ENCODE peak calls at places on chromosomes 12 and 14, in nine cellular contexts. L is HFF-Myc, E is lower leg skin, M is heart right ventricle, S is lower lobe of right lung, Z is retinal pigment epithelial cell, D is HL-60, P is pancreas, T is GM23338. U is an unnamed sample.

GRCh38 chr12:109601557-109601956 is 28.0 kb downstream of the MVK start:
- DNase-seq in M (no peak), P (no peak), T (no peak), Z (no peak), E (no peak), L (no peak), S (no peak), D (no peak), U (no peak)

GRCh38 chr12:72365151-72365550 is 93.0 kb downstream of the TRHDE start:
- DNase-seq in L (no peak), P (no peak), D (no peak), T (no peak), M (no peak), E (no peak), Z (no peak), S (no peak), U (no peak)

GRCh38 chr14:55698051-55698450 is 118.0 kb downstream of the KTN1 start:
- DNase-seq in S (no peak), Z (no peak), P (no peak), T (no peak), E (no peak), L (no peak), D (no peak), M (no peak), U (no peak)

GRCh38 chr12:5736016-5736415 is 209.0 kb downstream of the ANO2 start:
- DNase-seq in P (no peak), D (no peak), S (no peak), Z (no peak), M (no peak), L (no peak), T (no peak), E (no peak), U (no peak)

GRCh38 chr12:26346748-26347147 is 151.4 kb downstream of the SSPN start:
- DNase-seq in M (no peak), L (no peak), P (no peak), Z (no peak), S (no peak), T (no peak), E (no peak), D (no peak), U (no peak)

GRCh38 chr12:115710104-115710564 is 567.4 kb downstream of the MED13L start:
- DNase-seq in M (peak), S (no peak), T (no peak), D (no peak), L (peak), Z (no peak), E (peak), P (no peak), U (no peak)

GRCh38 chr12:85866929-85867776 is 6.9 kb upstream of the NTS start:
- DNase-seq in T (peak), D (peak), L (peak), S (no peak), M (no peak), E (no peak), Z (peak), P (no peak), U (no peak)

GRCh38 chr12:62848418-62848817 is 86.5 kb downstream of the PPM1H start:
- DNase-seq in L (no peak), E (no peak), S (no peak), M (no peak), T (no peak), D (no peak), Z (peak), P (no peak), U (no peak)

GRCh38 chr12:50390284-50390683 is 6.1 kb downstream of the FAM186A start:
- DNase-seq in T (no peak), S (no peak), L (peak), E (no peak), P (no peak), D (no peak), Z (peak), M (no peak), U (no peak)

GRCh38 chr12:203462-204260 is 10.3 kb downstream of the SLC6A12 start:
- DNase-seq in D (no peak), E (no peak), Z (no peak), M (no peak), S (no peak), L (no peak), P (no peak), T (peak), U (no peak)

GRCh38 chr12:122182887-122183587 is at the start of gene LRRC43:
- DNase-seq in P (peak), M (peak), E (no peak), Z (no peak), L (no peak), D (peak), T (peak), S (peak), U (no peak)

GRCh38 chr14:90624228-90624627 is 192.0 kb downstream of the TTC7B start:
- DNase-seq in T (no peak), M (peak), P (no peak), L (no peak), Z (no peak), E (no peak), D (no peak), S (no peak), U (no peak)

GRCh38 chr14:103930051-103930604 is 1.9 kb downstream of the TDRD9 start:
- DNase-seq in P (no peak), E (no peak), L (no peak), T (no peak), Z (no peak), D (peak), S (no peak), M (no peak), U (no peak)

GRCh38 chr12:67758119-67758873 is 109.8 kb downstream of the DYRK2 start:
- DNase-seq in M (no peak), S (no peak), P (no peak), L (no peak), Z (no peak), D (no peak), T (no peak), E (no peak), U (no peak)

GRCh38 chr12:107990325-107990724 is 138.8 kb upstream of the WSCD2 start:
- DNase-seq in M (no peak), E (no peak), S (no peak), D (peak), P (no peak), T (peak), L (no peak), Z (no peak), U (no peak)

GRCh38 chr14:33254342-33254741 is 315.7 kb downstream of the NPAS3 start:
- DNase-seq in D (no peak), P (no peak), E (no peak), S (no peak), L (no peak), T (no peak), Z (peak), M (no peak), U (no peak)

GRCh38 chr12:124466200-124467128 is 100.9 kb downstream of the NCOR2 start:
- DNase-seq in L (no peak), Z (no peak), S (peak), M (peak), P (no peak), D (peak), E (no peak), T (no peak), U (no peak)

GRCh38 chr12:92133795-92134637 is 11.6 kb downstream of the BTG1 start:
- DNase-seq in Z (no peak), E (no peak), P (no peak), T (no peak), L (no peak), S (no peak), D (no peak), M (no peak), U (no peak)

GRCh38 chr12:53738834-53739284 is 11.6 kb upstream of the CALCOCO1 start:
- DNase-seq in P (no peak), Z (no peak), D (no peak), T (peak), M (no peak), S (no peak), E (no peak), L (no peak), U (no peak)

GRCh38 chr14:51395361-51395849 is 155.4 kb downstream of the TMX1 start:
- DNase-seq in T (peak), D (no peak), P (peak), Z (peak), M (peak), E (peak), S (peak), L (peak), U (no peak)

GRCh38 chr12:111506260-111506659 is 92.9 kb downstream of the ATXN2 start:
- DNase-seq in P (no peak), M (no peak), T (no peak), L (no peak), D (no peak), S (no peak), Z (no peak), E (no peak), U (no peak)

GRCh38 chr14:69651653-69652052 is 40.3 kb downstream of the SUSD6 start:
- DNase-seq in E (no peak), Z (no peak), T (no peak), M (no peak), S (no peak), P (no peak), D (no peak), L (no peak), U (no peak)

GRCh38 chr12:114757926-114758325 is 74.0 kb upstream of the TBX3 start:
- DNase-seq in L (no peak), D (no peak), T (no peak), S (no peak), Z (no peak), E (no peak), M (no peak), P (no peak), U (no peak)

GRCh38 chr14:89383171-89383845 is 33.7 kb downstream of the FOXN3 start:
- DNase-seq in Z (no peak), D (no peak), M (no peak), T (no peak), E (no peak), S (no peak), P (no peak), L (no peak), U (no peak)

GRCh38 chr14:23529016-23529740 is 22.4 kb downstream of the ZFHX2 start:
- DNase-seq in D (no peak), E (no peak), S (no peak), M (no peak), T (no peak), P (no peak), Z (no peak), L (no peak), U (no peak)

GRCh38 chr12:80632835-80633234 is 74.6 kb upstream of the MYF6 start:
- DNase-seq in L (no peak), S (no peak), Z (no peak), T (peak), P (no peak), E (no peak), D (no peak), M (no peak), U (no peak)

GRCh38 chr12:28750946-28751714 is 397.9 kb upstream of the FAR2 start:
- DNase-seq in L (no peak), T (no peak), S (no peak), P (no peak), D (no peak), E (no peak), M (no peak), Z (no peak), U (no peak)

GRCh38 chr12:24414421-24414820 is 465.0 kb upstream of the SOX5 start:
- DNase-seq in Z (no peak), T (no peak), L (no peak), M (peak), D (peak), P (no peak), E (no peak), S (no peak), U (no peak)

GRCh38 chr12:24408305-24408704 is 458.8 kb upstream of the SOX5 start:
- DNase-seq in L (no peak), M (no peak), T (no peak), Z (no peak), P (no peak), E (no peak), D (no peak), S (no peak), U (no peak)

GRCh38 chr12:24411948-24412347 is 462.5 kb upstream of the SOX5 start:
- DNase-seq in D (no peak), S (no peak), L (no peak), T (no peak), M (no peak), Z (no peak), E (no peak), P (no peak), U (no peak)

GRCh38 chr12:24407884-24408283 is 458.4 kb upstream of the SOX5 start:
- DNase-seq in T (no peak), Z (no peak), M (no peak), E (no peak), L (no peak), S (no peak), D (no peak), P (no peak), U (no peak)

DNA sequence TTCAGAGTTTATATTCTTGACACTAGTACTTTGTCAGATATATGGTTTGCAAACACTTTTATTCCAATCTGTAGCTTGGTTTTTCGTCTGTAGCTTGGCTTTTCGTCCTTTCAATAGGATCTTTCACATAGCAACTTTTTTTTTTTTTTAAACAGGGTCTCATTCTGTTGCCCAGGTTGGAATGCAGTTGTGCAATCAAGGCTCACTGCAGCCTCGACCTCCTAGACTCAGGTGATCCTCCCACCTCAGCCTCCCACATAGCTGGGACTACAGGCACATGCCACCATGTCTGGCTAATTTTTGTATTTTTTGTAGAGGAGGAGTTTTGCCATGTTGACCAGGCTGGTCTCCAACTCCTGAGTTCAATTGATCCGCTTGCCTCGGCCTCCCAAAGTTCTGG is 460.4 kb upstream of the SOX5 start:
- DNase-seq in E (no peak), L (no peak), Z (no peak), T (no peak), S (no peak), D (no peak), P (no peak), M (no peak), U (no peak)
- H3K4me3 ChIP-seq in E (no peak), L (no peak), Z (no peak), T (no peak), S (no peak), D (no peak), P (no peak), M (no peak), U (no peak)

GRCh38 chr12:9944404-9944803 is 12.2 kb upstream of the CLEC2A start:
- DNase-seq in P (no peak), S (no peak), E (no peak), T (no peak), L (no peak), M (no peak), D (peak), Z (no peak), U (no peak)

GRCh38 chr12:9936597-9936996 is 4.4 kb upstream of the CLEC2A start:
- DNase-seq in S (no peak), E (no peak), D (no peak), Z (no peak), L (no peak), M (no peak), T (no peak), P (no peak), U (no peak)

GRCh38 chr12:9943244-9943643 is 11.1 kb upstream of the CLEC2A start:
- DNase-seq in P (no peak), T (peak), S (peak), Z (no peak), D (no peak), E (no peak), L (no peak), M (no peak), U (no peak)

GRCh38 chr12:9941838-9942237 is 9.7 kb upstream of the CLEC2A start:
- DNase-seq in E (no peak), M (no peak), S (no peak), P (no peak), T (no peak), Z (no peak), D (no peak), L (no peak), U (no peak)

DNA sequence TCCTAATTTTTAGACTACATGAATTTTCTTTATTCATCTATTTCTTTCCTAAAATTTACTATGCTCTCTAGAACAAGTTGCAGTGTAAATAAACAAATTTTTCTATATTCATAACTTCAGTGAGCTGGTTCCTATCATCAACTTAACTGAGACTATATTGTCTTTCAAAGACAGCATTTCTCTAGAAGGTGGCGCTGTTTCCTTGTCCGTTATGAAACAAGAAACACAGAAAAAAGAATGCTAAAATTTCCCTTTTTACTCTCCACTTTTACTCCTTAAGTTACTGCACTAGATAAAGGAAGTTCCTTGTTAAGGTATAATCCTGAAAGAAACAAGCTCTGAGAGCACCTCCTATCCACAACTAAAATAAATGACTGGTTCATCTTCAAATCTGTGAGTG is 8.2 kb upstream of the CLEC2A start:
- DNase-seq in S (no peak), M (no peak), Z (no peak), P (no peak), L (no peak), E (no peak), T (peak), D (peak), U (no peak)
- TF ChIP-seq CTCF in S (no peak), M (no peak), Z (peak), P (no peak), L (peak), E (no peak), T (peak), D (peak), U (no peak)

DNA sequence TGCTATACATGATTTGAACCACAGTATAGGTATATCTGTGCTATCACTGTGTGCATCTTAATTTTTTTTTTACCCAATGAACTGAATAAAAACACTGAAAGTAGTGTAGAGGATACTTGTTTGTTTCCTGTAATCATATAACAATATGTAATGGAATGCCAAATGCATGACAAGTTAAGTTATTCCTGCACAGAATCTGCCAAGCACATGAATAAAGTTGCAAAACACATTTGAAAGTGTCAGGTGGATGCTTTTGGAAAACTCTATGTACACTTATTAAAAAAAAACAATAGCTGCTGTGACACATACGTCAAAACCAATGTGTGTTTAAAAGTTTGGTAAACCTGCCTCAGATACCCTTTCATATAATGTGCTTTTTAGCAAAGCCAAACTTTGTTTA is 1638.1 kb upstream of the SEL1L start:
- DNase-seq in D (no peak), T (no peak), Z (no peak), L (no peak), S (no peak), E (no peak), P (no peak), M (no peak), U (no peak)
- H3K4me3 ChIP-seq in D (no peak), T (no peak), Z (no peak), L (no peak), S (no peak), E (no peak), P (no peak), M (no peak), U (no peak)

DNA sequence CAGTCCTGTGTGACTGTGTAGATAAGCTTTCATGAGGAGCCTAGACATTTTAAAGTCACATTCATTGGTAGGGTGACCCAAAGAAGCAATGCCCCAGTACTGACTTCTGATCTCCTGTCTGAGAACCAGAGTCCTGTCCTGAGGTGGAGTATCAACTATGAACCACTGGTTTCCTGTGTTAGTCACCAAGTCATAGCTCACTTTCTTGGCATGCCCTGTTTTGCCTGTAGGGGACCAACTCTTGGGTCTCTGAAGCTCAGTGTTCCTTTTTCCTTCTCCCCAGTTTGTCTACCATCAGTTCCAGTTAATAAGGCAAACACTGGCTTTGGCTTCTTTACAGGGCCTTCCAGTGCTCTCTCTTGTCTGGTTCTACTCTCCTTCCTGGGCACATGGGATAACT is 97.4 kb downstream of the C12orf75 start:
- DNase-seq in E (no peak), S (no peak), D (no peak), P (no peak), M (no peak), Z (no peak), L (no peak), T (no peak), U (no peak)
- TF ChIP-seq CTCF in E (no peak), S (no peak), D (no peak), P (no peak), M (no peak), Z (peak), L (no peak), T (peak), U (no peak)

DNA sequence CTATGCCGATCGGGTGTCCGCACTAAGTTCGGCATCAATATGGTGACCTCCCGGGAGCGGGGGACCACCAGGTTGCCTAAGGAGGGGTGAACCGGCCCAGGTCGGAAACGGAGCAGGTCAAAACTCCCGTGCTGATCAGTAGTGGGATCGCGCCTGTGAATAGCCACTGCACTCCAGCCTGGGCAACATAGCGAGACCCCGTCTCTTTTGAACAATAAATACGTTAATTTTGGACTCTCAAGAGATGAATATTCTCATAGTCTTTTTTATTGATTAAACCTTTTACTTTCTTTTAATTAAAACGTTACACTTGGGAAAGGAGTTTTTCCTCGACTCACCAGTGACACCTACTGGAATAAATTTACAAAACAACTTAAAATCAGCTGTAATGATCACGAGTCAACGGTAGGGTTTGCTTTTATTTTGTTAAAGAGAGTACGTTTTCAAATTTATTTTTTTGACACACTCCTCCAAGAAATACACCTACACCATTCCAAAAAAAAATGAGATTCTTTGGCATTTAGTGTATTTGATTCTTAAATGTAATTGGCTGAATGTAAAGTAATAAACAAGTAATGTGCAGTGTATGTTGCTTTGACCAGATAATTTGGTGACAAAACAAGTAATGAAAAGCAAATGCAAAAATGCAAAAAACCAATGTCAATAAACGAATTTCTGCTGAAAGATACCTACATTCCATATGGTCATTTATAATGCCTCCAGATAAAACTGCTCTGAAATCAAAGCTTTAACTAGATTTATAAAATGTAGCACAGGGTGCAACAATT is 687 bp upstream of the RPS29 start:
- DNase-seq in D (peak), S (no peak), E (no peak), T (peak), L (peak), Z (no peak), P (no peak), M (peak), U (no peak)
- H3K4me3 ChIP-seq in D (peak), S (peak), E (no peak), T (peak), L (peak), Z (peak), P (peak), M (peak), U (peak)

DNA sequence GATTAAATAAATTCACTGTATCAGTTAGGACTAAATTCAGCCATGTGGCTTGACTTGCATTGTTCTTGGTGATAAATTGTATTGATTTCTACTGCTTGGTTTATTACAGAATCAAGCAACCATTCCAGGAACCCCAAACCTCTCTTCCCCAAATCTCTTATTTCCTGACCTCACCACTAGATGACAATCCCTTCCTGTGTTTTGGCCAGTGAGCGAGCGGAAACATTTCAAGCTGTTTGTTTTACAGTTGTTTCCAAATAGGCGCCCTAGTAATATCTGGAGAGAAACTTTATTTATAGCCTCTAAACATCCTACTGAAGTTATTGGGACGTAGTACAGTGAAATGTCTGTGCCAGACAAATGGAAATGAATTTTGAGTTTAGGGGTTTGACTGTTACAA is 161.1 kb downstream of the SNAPC1 start:
- DNase-seq in S (no peak), Z (no peak), D (no peak), M (no peak), L (no peak), P (no peak), T (peak), E (no peak), U (no peak)
- TF ChIP-seq CTCF in S (peak), Z (peak), D (no peak), M (no peak), L (peak), P (no peak), T (peak), E (no peak), U (no peak)

GRCh38 chr12:100716949-100717732 is 77.4 kb upstream of the ANO4 start:
- DNase-seq in S (no peak), L (no peak), M (peak), E (no peak), T (peak), D (no peak), Z (no peak), P (no peak), U (no peak)
- H3K4me3 ChIP-seq in S (peak), L (peak), M (peak), E (no peak), T (peak), D (no peak), Z (peak), P (peak), U (peak)